ENCODE peak calls at places on chromosomes 1 and 21, in ten cellular contexts. One of them, this sample, is unnamed.
A peak's percentile ranks its signal among the peaks of the same experiment; 100 is the strongest.

GRCh38 chr1:189658381-189658780 is 819.3 kb downstream of the BRINP3 start:
- DNase-seq in lower lobe of right lung: no peak
- DNase-seq in heart left ventricle: no peak
- DNase-seq in BE2C: peak; percentile 46
- DNase-seq in HFFc6: no peak
- DNase-seq in fibroblast of mammary gland: no peak
- DNase-seq in body of pancreas: no peak
- DNase-seq in cardiac muscle cell: no peak
- DNase-seq in fibroblast of lung: no peak
- DNase-seq in BJ: no peak
- DNase-seq in this sample: no peak

GRCh38 chr1:44672254-44672955 is 1.9 kb downstream of the TMEM53 start:
- DNase-seq in BE2C: no peak
- DNase-seq in fibroblast of lung: peak; percentile 91
- DNase-seq in cardiac muscle cell: no peak
- DNase-seq in fibroblast of mammary gland: peak; percentile 44
- DNase-seq in BJ: no peak
- DNase-seq in lower lobe of right lung: peak; percentile 66
- DNase-seq in body of pancreas: no peak
- DNase-seq in HFFc6: peak; percentile 40
- DNase-seq in heart left ventricle: peak; percentile 56
- DNase-seq in this sample: no peak

GRCh38 chr1:93992954-93993353 is 83.7 kb upstream of the GCLM start:
- DNase-seq in HFFc6: no peak
- DNase-seq in cardiac muscle cell: no peak
- DNase-seq in heart left ventricle: no peak
- DNase-seq in body of pancreas: no peak
- DNase-seq in fibroblast of mammary gland: no peak
- DNase-seq in lower lobe of right lung: no peak
- DNase-seq in BE2C: no peak
- DNase-seq in fibroblast of lung: no peak
- DNase-seq in BJ: no peak
- DNase-seq in this sample: no peak

GRCh38 chr1:29993950-29994349 is 729.4 kb downstream of the MATN1 start:
- DNase-seq in BE2C: no peak
- DNase-seq in heart left ventricle: no peak
- DNase-seq in BJ: no peak
- DNase-seq in body of pancreas: no peak
- DNase-seq in lower lobe of right lung: no peak
- DNase-seq in cardiac muscle cell: no peak
- DNase-seq in HFFc6: no peak
- DNase-seq in fibroblast of mammary gland: no peak
- DNase-seq in fibroblast of lung: no peak
- DNase-seq in this sample: no peak

GRCh38 chr1:243416510-243416909 is 160.7 kb downstream of the SDCCAG8 start:
- DNase-seq in lower lobe of right lung: no peak
- DNase-seq in BE2C: no peak
- DNase-seq in body of pancreas: no peak
- DNase-seq in BJ: no peak
- DNase-seq in heart left ventricle: no peak
- DNase-seq in HFFc6: no peak
- DNase-seq in cardiac muscle cell: no peak
- DNase-seq in fibroblast of mammary gland: no peak
- DNase-seq in fibroblast of lung: no peak
- DNase-seq in this sample: no peak

GRCh38 chr1:66778266-66778665 is 22.8 kb downstream of the INSL5 start:
- DNase-seq in cardiac muscle cell: no peak
- DNase-seq in body of pancreas: no peak
- DNase-seq in fibroblast of mammary gland: no peak
- DNase-seq in fibroblast of lung: no peak
- DNase-seq in BE2C: no peak
- DNase-seq in heart left ventricle: no peak
- DNase-seq in BJ: no peak
- DNase-seq in lower lobe of right lung: no peak
- DNase-seq in HFFc6: no peak
- DNase-seq in this sample: no peak

GRCh38 chr1:109247401-109248365 is 1.7 kb upstream of the CELSR2 start:
- DNase-seq in body of pancreas: no peak
- DNase-seq in fibroblast of lung: no peak
- DNase-seq in lower lobe of right lung: no peak
- DNase-seq in HFFc6: no peak
- DNase-seq in BJ: no peak
- DNase-seq in fibroblast of mammary gland: no peak
- DNase-seq in cardiac muscle cell: no peak
- DNase-seq in heart left ventricle: no peak
- DNase-seq in BE2C: no peak
- DNase-seq in this sample: no peak

GRCh38 chr1:29332204-29332603 is 95.9 kb downstream of the PTPRU start:
- DNase-seq in lower lobe of right lung: no peak
- DNase-seq in body of pancreas: peak; percentile 70
- DNase-seq in heart left ventricle: no peak
- DNase-seq in cardiac muscle cell: peak; percentile 63
- DNase-seq in BJ: no peak
- DNase-seq in fibroblast of mammary gland: peak; percentile 47
- DNase-seq in fibroblast of lung: peak; percentile 18
- DNase-seq in BE2C: peak; percentile 49
- DNase-seq in HFFc6: peak; percentile 14
- DNase-seq in this sample: peak; percentile 46

GRCh38 chr1:187245201-187245600 is 416.5 kb downstream of the PLA2G4A start:
- DNase-seq in lower lobe of right lung: no peak
- DNase-seq in heart left ventricle: no peak
- DNase-seq in fibroblast of lung: no peak
- DNase-seq in BE2C: no peak
- DNase-seq in BJ: no peak
- DNase-seq in cardiac muscle cell: no peak
- DNase-seq in HFFc6: no peak
- DNase-seq in fibroblast of mammary gland: no peak
- DNase-seq in body of pancreas: no peak
- DNase-seq in this sample: no peak

GRCh38 chr1:9598316-9598700 is 9.6 kb downstream of the TMEM201 start:
- DNase-seq in body of pancreas: no peak
- DNase-seq in fibroblast of mammary gland: no peak
- DNase-seq in BJ: no peak
- DNase-seq in fibroblast of lung: no peak
- DNase-seq in BE2C: no peak
- DNase-seq in heart left ventricle: no peak
- DNase-seq in HFFc6: no peak
- DNase-seq in lower lobe of right lung: no peak
- DNase-seq in cardiac muscle cell: no peak
- DNase-seq in this sample: no peak

GRCh38 chr1:9596419-9597123 is 7.9 kb downstream of the TMEM201 start:
- DNase-seq in BE2C: peak; percentile 61
- DNase-seq in heart left ventricle: no peak
- DNase-seq in HFFc6: no peak
- DNase-seq in fibroblast of mammary gland: no peak
- DNase-seq in fibroblast of lung: no peak
- DNase-seq in body of pancreas: peak; percentile 37
- DNase-seq in cardiac muscle cell: no peak
- DNase-seq in lower lobe of right lung: peak; percentile 41
- DNase-seq in BJ: no peak
- DNase-seq in this sample: no peak

GRCh38 chr1:9595968-9596340 is 7.2 kb downstream of the TMEM201 start:
- DNase-seq in heart left ventricle: no peak
- DNase-seq in fibroblast of mammary gland: no peak
- DNase-seq in BE2C: no peak
- DNase-seq in body of pancreas: no peak
- DNase-seq in BJ: no peak
- DNase-seq in cardiac muscle cell: no peak
- DNase-seq in lower lobe of right lung: no peak
- DNase-seq in fibroblast of lung: no peak
- DNase-seq in HFFc6: no peak
- DNase-seq in this sample: no peak

GRCh38 chr1:9595156-9595967 is 6.7 kb downstream of the TMEM201 start:
- DNase-seq in BJ: no peak
- DNase-seq in cardiac muscle cell: no peak
- DNase-seq in fibroblast of mammary gland: no peak
- DNase-seq in HFFc6: no peak
- DNase-seq in fibroblast of lung: no peak
- DNase-seq in lower lobe of right lung: peak; percentile 38
- DNase-seq in body of pancreas: no peak
- DNase-seq in BE2C: no peak
- DNase-seq in heart left ventricle: no peak
- DNase-seq in this sample: no peak

GRCh38 chr1:9597361-9598315 is 8.9 kb downstream of the TMEM201 start:
- DNase-seq in lower lobe of right lung: no peak
- DNase-seq in fibroblast of mammary gland: no peak
- DNase-seq in BJ: no peak
- DNase-seq in cardiac muscle cell: no peak
- DNase-seq in body of pancreas: no peak
- DNase-seq in heart left ventricle: no peak
- DNase-seq in BE2C: no peak
- DNase-seq in fibroblast of lung: no peak
- DNase-seq in HFFc6: no peak
- DNase-seq in this sample: no peak
- TF ChIP-seq CTCF in lower lobe of right lung: no peak
- TF ChIP-seq CTCF in fibroblast of mammary gland: no peak
- TF ChIP-seq CTCF in BJ: no peak
- TF ChIP-seq CTCF in cardiac muscle cell: no peak
- TF ChIP-seq CTCF in body of pancreas: no peak
- TF ChIP-seq CTCF in heart left ventricle: no peak
- TF ChIP-seq CTCF in BE2C: no peak
- TF ChIP-seq CTCF in fibroblast of lung: no peak
- TF ChIP-seq CTCF in HFFc6: no peak
- TF ChIP-seq CTCF in this sample: no peak

DNA sequence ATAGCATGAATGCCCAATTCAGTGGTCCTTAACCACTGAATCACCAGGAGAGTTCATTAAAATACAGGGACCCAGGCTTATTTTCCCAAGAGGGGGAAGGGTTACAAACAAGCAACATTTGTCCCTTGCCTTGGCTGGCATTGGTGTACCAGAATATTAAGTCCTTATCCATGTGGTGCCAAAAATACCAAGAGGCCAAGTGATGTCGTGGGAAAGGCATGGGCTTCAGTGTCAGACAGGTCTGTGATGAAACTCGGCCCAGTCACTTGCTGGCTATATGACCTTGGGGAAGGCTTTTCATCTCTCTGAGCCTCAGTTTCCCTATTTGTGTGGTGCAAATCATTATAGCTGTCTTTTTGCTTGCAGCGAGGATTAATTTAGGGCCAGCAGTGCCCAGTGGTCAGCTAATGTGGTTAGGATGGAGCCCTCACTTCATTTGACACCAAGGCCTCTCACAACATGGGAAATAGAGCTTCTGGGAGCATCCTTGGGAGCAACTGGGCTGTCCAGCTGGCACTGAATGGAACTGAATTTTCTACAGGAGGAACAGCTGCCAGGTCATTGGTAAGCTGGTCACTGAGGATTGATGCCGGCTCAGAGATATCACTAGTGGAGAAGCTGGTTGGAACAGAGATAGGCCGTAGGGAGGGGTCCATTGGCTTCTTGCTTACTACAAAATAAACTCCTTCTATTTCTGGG is 77.2 kb upstream of the PPP2R5A start:
- DNase-seq in fibroblast of lung: no peak
- DNase-seq in HFFc6: no peak
- DNase-seq in BE2C: no peak
- DNase-seq in body of pancreas: no peak
- DNase-seq in fibroblast of mammary gland: no peak
- DNase-seq in cardiac muscle cell: no peak
- DNase-seq in BJ: no peak
- DNase-seq in lower lobe of right lung: no peak
- DNase-seq in heart left ventricle: no peak
- DNase-seq in this sample: no peak
- TF ChIP-seq CTCF in fibroblast of lung: no peak
- TF ChIP-seq CTCF in HFFc6: no peak
- TF ChIP-seq CTCF in BE2C: no peak
- TF ChIP-seq CTCF in body of pancreas: no peak
- TF ChIP-seq CTCF in fibroblast of mammary gland: no peak
- TF ChIP-seq CTCF in cardiac muscle cell: no peak
- TF ChIP-seq CTCF in BJ: no peak
- TF ChIP-seq CTCF in lower lobe of right lung: no peak
- TF ChIP-seq CTCF in heart left ventricle: no peak
- TF ChIP-seq CTCF in this sample: no peak

GRCh38 chr21:42308914-42309752 is 6.1 kb downstream of the TFF3 start:
- DNase-seq in body of pancreas: no peak
- DNase-seq in heart left ventricle: no peak
- DNase-seq in BJ: no peak
- DNase-seq in cardiac muscle cell: no peak
- DNase-seq in fibroblast of mammary gland: no peak
- DNase-seq in BE2C: no peak
- DNase-seq in lower lobe of right lung: no peak
- DNase-seq in HFFc6: no peak
- DNase-seq in fibroblast of lung: no peak
- DNase-seq in this sample: no peak
- TF ChIP-seq CTCF in body of pancreas: no peak
- TF ChIP-seq CTCF in heart left ventricle: no peak
- TF ChIP-seq CTCF in BJ: no peak
- TF ChIP-seq CTCF in cardiac muscle cell: no peak
- TF ChIP-seq CTCF in fibroblast of mammary gland: no peak
- TF ChIP-seq CTCF in BE2C: no peak
- TF ChIP-seq CTCF in lower lobe of right lung: no peak
- TF ChIP-seq CTCF in HFFc6: no peak
- TF ChIP-seq CTCF in fibroblast of lung: no peak
- TF ChIP-seq CTCF in this sample: no peak

GRCh38 chr1:156481527-156481926 is 19.0 kb downstream of the MEF2D start:
- DNase-seq in heart left ventricle: no peak
- DNase-seq in fibroblast of mammary gland: no peak
- DNase-seq in BJ: no peak
- DNase-seq in cardiac muscle cell: no peak
- DNase-seq in BE2C: no peak
- DNase-seq in lower lobe of right lung: no peak
- DNase-seq in HFFc6: no peak
- DNase-seq in body of pancreas: no peak
- DNase-seq in fibroblast of lung: no peak
- DNase-seq in this sample: no peak

GRCh38 chr1:156480411-156481192 is 20.0 kb downstream of the MEF2D start:
- DNase-seq in BJ: no peak
- DNase-seq in BE2C: peak; percentile 86
- DNase-seq in cardiac muscle cell: peak; percentile 79
- DNase-seq in HFFc6: no peak
- DNase-seq in lower lobe of right lung: peak; percentile 75
- DNase-seq in body of pancreas: peak; percentile 51
- DNase-seq in fibroblast of lung: no peak
- DNase-seq in fibroblast of mammary gland: peak; percentile 49
- DNase-seq in heart left ventricle: peak; percentile 77
- DNase-seq in this sample: peak; percentile 78

GRCh38 chr1:156478250-156478627 is 22.3 kb downstream of the MEF2D start:
- DNase-seq in fibroblast of lung: no peak
- DNase-seq in BJ: no peak
- DNase-seq in HFFc6: no peak
- DNase-seq in BE2C: no peak
- DNase-seq in body of pancreas: no peak
- DNase-seq in cardiac muscle cell: no peak
- DNase-seq in heart left ventricle: no peak
- DNase-seq in lower lobe of right lung: no peak
- DNase-seq in fibroblast of mammary gland: no peak
- DNase-seq in this sample: no peak

GRCh38 chr1:156479093-156480014 is 21.2 kb downstream of the MEF2D start:
- DNase-seq in BE2C: no peak
- DNase-seq in cardiac muscle cell: no peak
- DNase-seq in heart left ventricle: no peak
- DNase-seq in fibroblast of mammary gland: no peak
- DNase-seq in HFFc6: no peak
- DNase-seq in body of pancreas: no peak
- DNase-seq in lower lobe of right lung: no peak
- DNase-seq in BJ: no peak
- DNase-seq in fibroblast of lung: no peak
- DNase-seq in this sample: no peak

DNA sequence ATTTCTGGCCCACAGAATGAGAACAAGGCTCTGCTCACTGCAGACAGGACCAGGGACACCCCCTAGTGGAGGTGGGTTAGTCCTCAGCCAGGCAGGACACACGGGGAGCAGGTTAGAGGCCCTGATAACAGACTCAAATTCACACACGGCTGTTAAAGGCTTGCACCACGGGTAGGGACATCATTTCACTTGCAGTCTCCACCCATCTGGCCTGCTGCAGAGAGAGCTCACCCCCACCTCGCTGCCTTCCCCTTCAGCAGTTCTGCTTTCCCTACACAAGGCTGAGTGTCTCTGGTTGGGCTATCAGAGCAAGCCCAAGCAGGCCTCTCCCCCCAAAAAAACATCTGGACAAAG is 20.6 kb downstream of the MEF2D start:
- DNase-seq in fibroblast of lung: no peak
- DNase-seq in heart left ventricle: no peak
- DNase-seq in BE2C: no peak
- DNase-seq in lower lobe of right lung: no peak
- DNase-seq in cardiac muscle cell: no peak
- DNase-seq in HFFc6: no peak
- DNase-seq in BJ: no peak
- DNase-seq in body of pancreas: no peak
- DNase-seq in fibroblast of mammary gland: no peak
- DNase-seq in this sample: no peak
- TF ChIP-seq CTCF in fibroblast of lung: no peak
- TF ChIP-seq CTCF in heart left ventricle: no peak
- TF ChIP-seq CTCF in BE2C: peak; percentile 4
- TF ChIP-seq CTCF in lower lobe of right lung: no peak
- TF ChIP-seq CTCF in cardiac muscle cell: no peak
- TF ChIP-seq CTCF in HFFc6: no peak
- TF ChIP-seq CTCF in BJ: peak; percentile 27
- TF ChIP-seq CTCF in body of pancreas: no peak
- TF ChIP-seq CTCF in fibroblast of mammary gland: peak; percentile 19
- TF ChIP-seq CTCF in this sample: no peak

This sample was measured in nephron progenitor cell.